ENCODE peak calls at places on chromosomes 6 and 20, in six cellular contexts. Q is kidney epithelial cell, M is fibroblast of lung, Y is ovary, Z is left ventricle myocardium inferior, N is lower lobe of right lung. J is an unnamed sample.

GRCh38 chr20:32190608-32191415 is 16.7 kb downstream of the PLAGL2 start:
- DNase-seq in Q (no peak), M (no peak), N (no peak), Z (no peak), Y (no peak), J (no peak)

GRCh38 chr20:48051810-48052491 is 266.7 kb upstream of the SULF2 start:
- DNase-seq in N (no peak), Y (no peak), M (peak), Q (peak), Z (no peak), J (peak)

GRCh38 chr20:63223121-63223825 is 7.3 kb upstream of the YTHDF1 start:
- DNase-seq in N (peak), Q (no peak), Y (no peak), M (peak), Z (no peak), J (peak)

GRCh38 chr6:42616716-42617115 is 52.9 kb downstream of the UBR2 start:
- DNase-seq in Q (no peak), Z (no peak), N (no peak), M (peak), Y (no peak), J (peak)

GRCh38 chr6:45377555-45378323 is at the start of gene SUPT3H:
- DNase-seq in M (peak), Y (peak), Z (peak), N (peak), Q (peak), J (peak)

GRCh38 chr20:54194724-54195438 is 13.0 kb upstream of the PFDN4 start:
- DNase-seq in N (no peak), Q (no peak), Z (no peak), M (peak), Y (no peak), J (no peak)

GRCh38 chr20:37313546-37314091 is 24.2 kb downstream of the MANBAL start:
- DNase-seq in M (no peak), N (no peak), Z (no peak), Y (no peak), Q (no peak), J (no peak)

GRCh38 chr20:23515250-23515939 is 24.5 kb downstream of the CST8 start:
- DNase-seq in Q (no peak), M (no peak), Y (no peak), Z (no peak), N (no peak), J (no peak)

GRCh38 chr6:125421853-125422252 is 120.1 kb upstream of the HDDC2 start:
- DNase-seq in M (peak), Q (peak), Z (peak), Y (no peak), N (no peak), J (peak)

GRCh38 chr20:53828673-53829085 is 235.0 kb upstream of the ZNF217 start:
- DNase-seq in Q (peak), N (no peak), Y (no peak), Z (no peak), M (peak), J (peak)

GRCh38 chr6:68008445-68008844 is 626.6 kb upstream of the ADGRB3 start:
- DNase-seq in Y (no peak), Z (no peak), Q (no peak), N (no peak), M (peak), J (peak)
- H3K4me3 ChIP-seq in Y (no peak), Z (no peak), Q (no peak), N (no peak), M (no peak), J (no peak)

GRCh38 chr6:44265003-44265842 is at the start of gene NFKBIE:
- DNase-seq in Y (peak), Q (peak), Z (peak), N (peak), M (peak), J (peak)
- TF ChIP-seq CTCF in Y (no peak), Q (peak), Z (peak), N (peak), M (no peak), J (peak)

GRCh38 chr20:25052255-25053206 is 5.4 kb downstream of the ACSS1 start:
- DNase-seq in Y (no peak), Q (no peak), M (peak), Z (no peak), N (no peak), J (peak)

GRCh38 chr20:25053207-25054132 is 4.5 kb downstream of the ACSS1 start:
- DNase-seq in M (peak), Y (peak), N (no peak), Z (peak), Q (no peak), J (peak)

GRCh38 chr20:25055711-25056492 is 2.0 kb downstream of the ACSS1 start:
- DNase-seq in N (no peak), Y (no peak), Q (no peak), Z (no peak), M (peak), J (no peak)

GRCh38 chr20:25054995-25055629 is 2.8 kb downstream of the ACSS1 start:
- DNase-seq in Y (no peak), M (peak), N (no peak), Z (no peak), Q (no peak), J (peak)

DNA sequence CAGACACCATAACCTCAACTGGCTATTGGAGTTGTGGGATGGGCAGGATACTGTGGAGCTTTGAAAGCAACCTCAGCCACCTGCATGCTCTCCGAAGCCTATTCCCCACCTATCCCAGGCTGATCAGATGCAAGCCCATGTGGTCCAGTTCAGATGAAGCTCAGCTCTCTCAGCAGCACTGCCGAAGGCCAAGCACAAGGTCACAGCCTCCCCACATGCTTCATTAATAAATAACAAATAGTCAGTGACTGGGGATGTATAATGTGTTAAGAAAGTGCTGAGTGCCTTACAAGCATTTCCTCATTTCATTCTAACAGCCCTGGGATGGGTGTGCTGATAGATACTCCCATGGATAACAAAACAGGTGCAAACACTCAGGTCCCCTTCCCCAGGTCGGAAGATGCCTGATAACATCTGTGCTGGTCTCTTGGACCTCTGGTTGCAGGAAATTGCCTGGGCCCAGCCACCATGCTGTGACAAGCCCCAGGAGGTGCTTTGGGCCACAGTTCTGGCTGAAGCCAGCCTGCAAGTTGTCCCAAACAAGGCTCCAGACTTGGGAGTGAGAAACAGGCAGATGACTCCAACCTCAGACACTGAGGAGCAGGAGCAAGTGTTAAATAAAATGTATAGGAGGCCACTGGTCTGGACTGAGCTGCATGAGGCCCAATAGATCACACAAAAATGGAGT is 3.7 kb downstream of the ACSS1 start:
- DNase-seq in Y (no peak), M (no peak), N (no peak), Q (no peak), Z (no peak), J (no peak)
- H3K4me3 ChIP-seq in Y (no peak), M (no peak), N (no peak), Q (no peak), Z (peak), J (no peak)

GRCh38 chr6:35751594-35751993 is 14.8 kb downstream of the ARMC12 start:
- DNase-seq in M (no peak), N (no peak), Q (no peak), Z (no peak), Y (no peak), J (no peak)

GRCh38 chr6:35755525-35755924 is 18.7 kb downstream of the ARMC12 start:
- DNase-seq in M (no peak), Q (no peak), Z (no peak), N (no peak), Y (no peak), J (no peak)

GRCh38 chr6:35757461-35758123 is 18.8 kb upstream of the CLPSL2 start:
- DNase-seq in N (no peak), Y (no peak), Q (no peak), M (peak), Z (no peak), J (peak)

GRCh38 chr6:35752330-35752729 is 15.5 kb downstream of the ARMC12 start:
- DNase-seq in Q (no peak), M (no peak), N (no peak), Z (no peak), Y (no peak), J (no peak)

DNA sequence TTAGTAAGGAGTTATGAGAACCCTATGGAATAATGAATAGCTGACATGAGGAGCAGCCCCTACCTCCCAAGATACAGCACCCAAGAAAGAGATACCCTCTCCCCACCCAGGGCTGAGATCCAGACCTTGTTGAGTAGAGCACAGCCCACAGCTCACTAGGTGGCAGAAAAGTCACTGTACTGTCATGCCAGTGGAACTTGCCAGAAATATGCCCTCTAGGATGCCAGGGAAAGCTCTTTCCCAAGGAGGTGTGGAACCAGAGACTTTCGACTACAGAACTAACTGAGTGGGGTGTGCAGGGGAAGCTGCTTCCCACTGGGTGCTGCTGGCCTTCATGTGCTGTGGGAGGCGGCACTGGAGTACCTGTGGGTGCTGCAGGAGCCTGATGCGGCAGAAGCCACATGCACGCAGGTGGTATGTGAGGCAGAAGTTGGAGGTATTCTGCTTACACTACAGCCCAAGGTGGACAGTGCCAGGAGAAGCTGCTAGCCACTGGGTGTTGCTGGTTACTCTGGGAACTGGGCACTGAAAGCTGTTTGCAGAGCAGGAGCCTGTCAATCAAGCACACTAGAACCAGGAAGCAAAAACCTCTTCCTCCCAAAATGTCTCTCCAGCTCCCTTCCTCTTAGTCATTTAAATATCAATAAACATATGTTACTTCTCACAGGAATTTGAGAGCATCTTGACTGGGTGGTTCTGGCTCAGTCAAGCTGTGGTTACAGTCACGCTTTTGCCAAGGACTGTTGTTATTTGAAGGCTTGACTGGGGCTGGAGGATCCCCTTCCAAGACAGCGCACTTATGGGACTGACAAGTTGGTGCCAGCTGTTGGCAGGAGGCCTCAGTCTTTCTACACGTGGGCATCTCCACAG is 17.9 kb downstream of the ARMC12 start:
- DNase-seq in Y (no peak), M (peak), N (no peak), Q (no peak), Z (no peak), J (peak)
- TF ChIP-seq CTCF in Y (no peak), M (no peak), N (no peak), Q (no peak), Z (peak), J (no peak)

DNA sequence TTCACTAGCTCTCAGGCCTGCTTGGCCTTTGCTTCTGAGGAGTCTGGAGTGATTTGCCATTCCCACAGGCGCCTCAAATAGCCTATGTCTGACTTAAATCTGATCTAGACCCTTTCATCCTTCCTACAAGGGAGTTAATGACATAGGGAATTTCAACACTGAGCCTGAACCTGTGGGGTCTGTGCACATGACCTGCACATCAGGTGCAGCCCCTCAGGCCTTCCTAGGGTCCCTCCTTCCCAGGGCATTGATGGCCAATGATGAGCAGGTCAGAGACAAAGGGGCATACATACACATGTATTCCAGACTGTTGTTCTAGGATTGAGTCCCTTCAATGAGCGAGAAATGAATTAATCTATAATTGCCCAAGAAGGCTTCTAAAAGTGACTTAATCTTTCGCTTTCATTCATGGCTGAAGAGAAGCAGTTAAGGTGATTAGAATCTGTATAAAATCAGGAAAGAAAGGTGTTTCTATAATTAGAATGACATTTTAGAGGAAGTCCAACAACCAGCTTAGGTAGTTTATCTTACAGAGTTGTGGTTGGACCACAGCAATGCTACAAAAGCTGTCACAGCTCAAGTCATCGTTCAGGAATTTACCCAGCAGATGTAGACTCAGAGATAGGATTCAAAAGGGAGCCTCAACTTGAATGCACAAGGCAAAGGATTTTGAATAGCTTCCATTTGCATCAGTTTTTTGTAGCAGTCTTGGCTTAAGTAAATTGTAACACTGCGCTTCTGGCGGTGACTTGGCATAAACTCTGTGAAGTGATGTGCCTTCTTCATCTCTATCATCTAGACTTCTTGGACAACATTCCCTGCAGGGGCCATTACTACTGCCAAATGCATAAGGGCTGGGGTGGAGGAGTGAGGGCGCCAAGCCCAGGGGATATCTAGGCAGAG is 27.0 kb upstream of the TBC1D7 start:
- DNase-seq in Z (no peak), M (peak), Q (peak), N (no peak), Y (no peak), J (peak)
- H3K4me3 ChIP-seq in Z (no peak), M (no peak), Q (no peak), N (no peak), Y (no peak), J (no peak)

DNA sequence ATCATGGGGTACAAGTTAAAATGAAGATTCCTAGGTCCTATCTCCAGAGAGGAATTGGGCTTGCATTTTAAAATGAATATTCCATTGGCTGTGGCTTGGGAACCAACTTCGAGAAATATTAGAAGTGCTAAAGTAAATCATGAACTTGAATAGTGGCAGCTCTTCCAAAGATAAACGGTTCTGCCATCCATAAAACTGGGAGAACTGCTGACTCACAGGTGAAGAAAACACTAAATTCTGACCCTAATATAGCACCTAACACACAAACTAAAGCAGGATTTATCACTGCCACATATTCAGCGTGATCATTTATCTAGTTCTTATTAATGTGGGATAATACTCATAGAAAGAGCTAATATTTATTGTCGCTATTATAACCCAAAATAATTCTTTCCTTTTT is 508.1 kb upstream of the ID4 start:
- DNase-seq in Q (no peak), N (no peak), Y (no peak), Z (no peak), M (no peak), J (no peak)
- TF ChIP-seq CTCF in Q (no peak), N (no peak), Y (no peak), Z (no peak), M (no peak), J (no peak)